ENCODE peak calls at places on chromosome 12, in ten cellular contexts. M is sciatic nerve; K is activated CD8-positive, alpha-beta memory T cell treated with anti-CD3 and anti-CD28 coated beads, Interleukin-2, amount 10 ng/mL, durations not matched to agents 7 days and 5 days; O is activated naive CD8-positive, alpha-beta T cell treated with anti-CD3 and anti-CD28 coated beads, Interleukin-2, amount 50 U/mL, for 24 hours; N is stimulated activated naive CD8-positive, alpha-beta T cell treated with anti-CD3 and anti-CD28 coated beads, Interleukin-15, Interleukin-2, amounts not matched to agents 100 U/mL and 50 U/mL, for 24 hours; B is aorta; Z is activated CD8-positive, alpha-beta T cell treated with anti-CD3 and anti-CD28 coated beads, Interleukin-2, amount 10 ng/mL, durations not matched to agents 7 days and 5 days; E is T-cell; S is mucosa of descending colon; Q is activated T-helper 17 cell treated with anti-CD3 and anti-CD28 coated beads, Interleukin-2, amount 50 U/mL, for 72 hours. R is an unnamed sample.

GRCh38 chr12:107254258-107254856 is 161.0 kb upstream of the CRY1 start:
- ATAC-seq in M (no peak), K (no peak), O (no peak), N (no peak), B (no peak), Z (no peak), E (no peak), S (no peak), Q (no peak), R (no peak)

GRCh38 chr12:6996040-6996441 is 22.2 kb downstream of the LPCAT3 start:
- ATAC-seq in M (no peak), K (no peak), O (no peak), N (no peak), B (no peak), Z (peak; percentile 27), E (no peak), S (no peak), Q (no peak), R (no peak)

GRCh38 chr12:80692114-80692513 is 15.3 kb upstream of the MYF6 start:
- ATAC-seq in M (no peak), K (no peak), O (no peak), N (no peak), B (no peak), Z (no peak), E (no peak), S (no peak), Q (no peak), R (peak; percentile 20)

GRCh38 chr12:124527861-124528561 is 39.4 kb downstream of the NCOR2 start:
- ATAC-seq in M (peak; percentile 37), K (no peak), O (no peak), N (no peak), B (no peak), Z (no peak), E (no peak), S (no peak), Q (no peak), R (no peak)

GRCh38 chr12:27802511-27802910 is 22.5 kb upstream of the MANSC4 start:
- ATAC-seq in M (no peak), K (no peak), O (peak; percentile 74), N (peak; percentile 73), B (no peak), Z (no peak), E (no peak), S (no peak), Q (peak; percentile 72), R (no peak)

GRCh38 chr12:46514886-46515285 is 142.3 kb upstream of the SLC38A2 start:
- ATAC-seq in M (no peak), K (no peak), O (no peak), N (no peak), B (no peak), Z (no peak), E (no peak), S (no peak), Q (no peak), R (no peak)

GRCh38 chr12:64665506-64665905 is 55.2 kb downstream of the RASSF3 start:
- ATAC-seq in M (no peak), K (peak; percentile 20), O (peak; percentile 47), N (peak; percentile 19), B (no peak), Z (peak; percentile 23), E (peak; percentile 17), S (peak; percentile 71), Q (peak; percentile 53), R (peak; percentile 63)

GRCh38 chr12:47941475-47942326 is 21.7 kb upstream of the TMEM106C start:
- ATAC-seq in M (no peak), K (no peak), O (no peak), N (no peak), B (no peak), Z (no peak), E (no peak), S (no peak), Q (no peak), R (no peak)

GRCh38 chr12:54525383-54525782 is 24.0 kb upstream of the PDE1B start:
- ATAC-seq in M (no peak), K (no peak), O (no peak), N (no peak), B (no peak), Z (no peak), E (no peak), S (no peak), Q (no peak), R (no peak)

GRCh38 chr12:28015165-28015564 is 42.6 kb upstream of the PTHLH start:
- ATAC-seq in M (no peak), K (no peak), O (no peak), N (no peak), B (no peak), Z (no peak), E (no peak), S (no peak), Q (no peak), R (no peak)

GRCh38 chr12:53688134-53688533 is 12.3 kb upstream of the ATP5MC2 start:
- ATAC-seq in M (no peak), K (no peak), O (no peak), N (no peak), B (no peak), Z (no peak), E (no peak), S (no peak), Q (no peak), R (no peak)

GRCh38 chr12:49529409-49529808 is 9.4 kb upstream of the KCNH3 start:
- ATAC-seq in M (no peak), K (no peak), O (no peak), N (no peak), B (no peak), Z (no peak), E (no peak), S (no peak), Q (no peak), R (no peak)

GRCh38 chr12:39369756-39370155 is 73.2 kb downstream of the KIF21A start:
- ATAC-seq in M (no peak), K (no peak), O (no peak), N (no peak), B (no peak), Z (no peak), E (no peak), S (no peak), Q (no peak), R (no peak)

GRCh38 chr12:48767047-48767446 is 21.8 kb downstream of the ADCY6 start:
- ATAC-seq in M (peak; percentile 69), K (no peak), O (no peak), N (no peak), B (peak; percentile 44), Z (no peak), E (no peak), S (no peak), Q (no peak), R (no peak)

R was measured in stimulated activated memory B cell treated with anti-CD40 and anti-IgM and Interleukin-4, amounts not matched to agents 10 μg/mL and 1 μg/mL and 100 μg/mL, for 72 hours.